ENCODE peak calls at places on chromosomes 5 and 9, in six cellular contexts. One of them, this sample, is unnamed.
A peak's percentile ranks its signal among the peaks of the same experiment; 100 is the strongest.

GRCh38 chr5:1001406-1002270 is 7.0 kb upstream of the NKD2 start:
- DNase-seq in body of pancreas: peak; percentile 8
- DNase-seq in adrenal gland: no peak
- DNase-seq in Peyer's patch: no peak
- DNase-seq in tibial nerve: no peak
- DNase-seq in IMR-90: no peak
- DNase-seq in this sample: peak; percentile 16

GRCh38 chr5:132003170-132003744 is 8.2 kb downstream of the ACSL6 start:
- DNase-seq in body of pancreas: peak; percentile 40
- DNase-seq in adrenal gland: peak; percentile 80
- DNase-seq in Peyer's patch: no peak
- DNase-seq in tibial nerve: no peak
- DNase-seq in IMR-90: peak; percentile 5
- DNase-seq in this sample: no peak

GRCh38 chr9:80410106-80410505 is 838.3 kb downstream of the TLE4 start:
- DNase-seq in body of pancreas: no peak
- DNase-seq in adrenal gland: peak; percentile 31
- DNase-seq in Peyer's patch: no peak
- DNase-seq in tibial nerve: no peak
- DNase-seq in IMR-90: no peak
- DNase-seq in this sample: no peak

GRCh38 chr5:140041099-140041491 is 2.0 kb downstream of the NRG2 start:
- DNase-seq in body of pancreas: no peak
- DNase-seq in adrenal gland: no peak
- DNase-seq in Peyer's patch: no peak
- DNase-seq in tibial nerve: no peak
- DNase-seq in IMR-90: no peak
- DNase-seq in this sample: no peak

GRCh38 chr9:108167136-108167900 is 677.7 kb upstream of the KLF4 start:
- DNase-seq in body of pancreas: no peak
- DNase-seq in adrenal gland: no peak
- DNase-seq in Peyer's patch: no peak
- DNase-seq in tibial nerve: no peak
- DNase-seq in IMR-90: no peak
- DNase-seq in this sample: no peak

GRCh38 chr9:34363619-34364351 is 12.9 kb downstream of the MYORG start:
- DNase-seq in body of pancreas: no peak
- DNase-seq in adrenal gland: no peak
- DNase-seq in Peyer's patch: peak; percentile 34
- DNase-seq in tibial nerve: no peak
- DNase-seq in IMR-90: no peak
- DNase-seq in this sample: no peak

GRCh38 chr5:83265318-83265717 is 188.0 kb downstream of the XRCC4 start:
- DNase-seq in body of pancreas: peak; percentile 38
- DNase-seq in adrenal gland: no peak
- DNase-seq in Peyer's patch: no peak
- DNase-seq in tibial nerve: no peak
- DNase-seq in IMR-90: peak; percentile 43
- DNase-seq in this sample: no peak

GRCh38 chr5:132293992-132294727 is at the start of gene SLC22A4:
- DNase-seq in body of pancreas: peak; percentile 76
- DNase-seq in adrenal gland: peak; percentile 96
- DNase-seq in Peyer's patch: peak; percentile 90
- DNase-seq in tibial nerve: peak; percentile 79
- DNase-seq in IMR-90: peak; percentile 92
- DNase-seq in this sample: peak; percentile 90

GRCh38 chr5:54547711-54548250 is 30.2 kb downstream of the SNX18 start:
- DNase-seq in body of pancreas: no peak
- DNase-seq in adrenal gland: peak; percentile 82
- DNase-seq in Peyer's patch: peak; percentile 84
- DNase-seq in tibial nerve: peak; percentile 84
- DNase-seq in IMR-90: peak; percentile 90
- DNase-seq in this sample: no peak

GRCh38 chr5:142979636-142980035 is 209.5 kb downstream of the ARHGAP26 start:
- DNase-seq in body of pancreas: no peak
- DNase-seq in adrenal gland: no peak
- DNase-seq in Peyer's patch: no peak
- DNase-seq in tibial nerve: no peak
- DNase-seq in IMR-90: no peak
- DNase-seq in this sample: no peak

GRCh38 chr5:58457040-58457439 is 2.8 kb downstream of the PLK2 start:
- DNase-seq in body of pancreas: no peak
- DNase-seq in adrenal gland: no peak
- DNase-seq in Peyer's patch: no peak
- DNase-seq in tibial nerve: no peak
- DNase-seq in IMR-90: no peak
- DNase-seq in this sample: no peak

GRCh38 chr5:156951354-156951753 is 11.7 kb downstream of the TIMD4 start:
- DNase-seq in body of pancreas: no peak
- DNase-seq in adrenal gland: no peak
- DNase-seq in Peyer's patch: no peak
- DNase-seq in tibial nerve: no peak
- DNase-seq in IMR-90: no peak
- DNase-seq in this sample: no peak

GRCh38 chr5:3694819-3695218 is 99.2 kb downstream of the IRX1 start:
- DNase-seq in body of pancreas: no peak
- DNase-seq in adrenal gland: no peak
- DNase-seq in Peyer's patch: no peak
- DNase-seq in tibial nerve: no peak
- DNase-seq in IMR-90: no peak
- DNase-seq in this sample: no peak

GRCh38 chr5:181189363-181189961 is 15.5 kb downstream of the TRIM7 start:
- DNase-seq in body of pancreas: peak; percentile 33
- DNase-seq in adrenal gland: no peak
- DNase-seq in Peyer's patch: peak; percentile 71
- DNase-seq in tibial nerve: no peak
- DNase-seq in IMR-90: peak; percentile 30
- DNase-seq in this sample: no peak

GRCh38 chr9:17578911-17579793 is at the start of gene SH3GL2:
- DNase-seq in body of pancreas: peak; percentile 45
- DNase-seq in adrenal gland: no peak
- DNase-seq in Peyer's patch: peak; percentile 54
- DNase-seq in tibial nerve: no peak
- DNase-seq in IMR-90: peak; percentile 4
- DNase-seq in this sample: no peak

GRCh38 chr5:81097733-81098132 is 135.4 kb upstream of the CKMT2 start:
- DNase-seq in body of pancreas: no peak
- DNase-seq in adrenal gland: no peak
- DNase-seq in Peyer's patch: no peak
- DNase-seq in tibial nerve: no peak
- DNase-seq in IMR-90: peak; percentile 67
- DNase-seq in this sample: no peak

GRCh38 chr5:30853158-30853557 is 340.3 kb upstream of the CDH6 start:
- DNase-seq in body of pancreas: no peak
- DNase-seq in adrenal gland: no peak
- DNase-seq in Peyer's patch: no peak
- DNase-seq in tibial nerve: no peak
- DNase-seq in IMR-90: no peak
- DNase-seq in this sample: no peak

GRCh38 chr5:143533475-143533874 is 130.0 kb upstream of the NR3C1 start:
- DNase-seq in body of pancreas: no peak
- DNase-seq in adrenal gland: no peak
- DNase-seq in Peyer's patch: no peak
- DNase-seq in tibial nerve: no peak
- DNase-seq in IMR-90: no peak
- DNase-seq in this sample: no peak

GRCh38 chr9:133597316-133597957 is 11.8 kb downstream of the FAM163B start:
- DNase-seq in body of pancreas: no peak
- DNase-seq in adrenal gland: no peak
- DNase-seq in Peyer's patch: no peak
- DNase-seq in tibial nerve: no peak
- DNase-seq in IMR-90: no peak
- DNase-seq in this sample: no peak

GRCh38 chr9:107059215-107059614 is 196.2 kb downstream of the ZNF462 start:
- DNase-seq in body of pancreas: no peak
- DNase-seq in adrenal gland: no peak
- DNase-seq in Peyer's patch: no peak
- DNase-seq in tibial nerve: no peak
- DNase-seq in IMR-90: no peak
- DNase-seq in this sample: no peak

GRCh38 chr5:97923496-97923895 is 740.4 kb upstream of the RIOK2 start:
- DNase-seq in body of pancreas: no peak
- DNase-seq in adrenal gland: no peak
- DNase-seq in Peyer's patch: no peak
- DNase-seq in tibial nerve: no peak
- DNase-seq in IMR-90: no peak
- DNase-seq in this sample: no peak

GRCh38 chr9:94869415-94869838 is 142.9 kb downstream of the AOPEP start:
- DNase-seq in body of pancreas: no peak
- DNase-seq in adrenal gland: peak; percentile 46
- DNase-seq in Peyer's patch: no peak
- DNase-seq in tibial nerve: no peak
- DNase-seq in IMR-90: peak; percentile 36
- DNase-seq in this sample: no peak

GRCh38 chr9:12819436-12820185 is 44.8 kb downstream of the LURAP1L start:
- DNase-seq in body of pancreas: peak; percentile 38
- DNase-seq in adrenal gland: peak; percentile 24
- DNase-seq in Peyer's patch: peak; percentile 59
- DNase-seq in tibial nerve: peak; percentile 8
- DNase-seq in IMR-90: no peak
- DNase-seq in this sample: no peak

GRCh38 chr5:116002116-116002906 is 30.0 kb upstream of the ARL14EPL start:
- DNase-seq in body of pancreas: no peak
- DNase-seq in adrenal gland: no peak
- DNase-seq in Peyer's patch: no peak
- DNase-seq in tibial nerve: no peak
- DNase-seq in IMR-90: peak; percentile 61
- DNase-seq in this sample: no peak

GRCh38 chr5:57215629-57216195 is 41.9 kb downstream of the GPBP1 start:
- DNase-seq in body of pancreas: no peak
- DNase-seq in adrenal gland: no peak
- DNase-seq in Peyer's patch: no peak
- DNase-seq in tibial nerve: no peak
- DNase-seq in IMR-90: peak; percentile 44
- DNase-seq in this sample: no peak

GRCh38 chr5:150562832-150563231 is 54.9 kb downstream of the NDST1 start:
- DNase-seq in body of pancreas: peak; percentile 48
- DNase-seq in adrenal gland: peak; percentile 53
- DNase-seq in Peyer's patch: peak; percentile 74
- DNase-seq in tibial nerve: peak; percentile 51
- DNase-seq in IMR-90: peak; percentile 59
- DNase-seq in this sample: no peak

GRCh38 chr9:98182069-98182820 is 10.2 kb downstream of the CORO2A start:
- DNase-seq in body of pancreas: no peak
- DNase-seq in adrenal gland: no peak
- DNase-seq in Peyer's patch: peak; percentile 66
- DNase-seq in tibial nerve: no peak
- DNase-seq in IMR-90: no peak
- DNase-seq in this sample: no peak
- H3K4me1 ChIP-seq in body of pancreas: no peaks in the 10 kb centered on the region
- H3K4me1 ChIP-seq in adrenal gland: no peaks in the 10 kb centered on the region
- H3K4me1 ChIP-seq in Peyer's patch: peaks cover 29% of the 10 kb centered on the region
- H3K4me1 ChIP-seq in tibial nerve: peaks cover 4% of the 10 kb centered on the region
- H3K4me1 ChIP-seq in IMR-90: no peaks in the 10 kb centered on the region
- H3K4me1 ChIP-seq in this sample: no peaks in the 10 kb centered on the region

GRCh38 chr5:170939178-170939577 is 77.4 kb downstream of the RANBP17 start:
- DNase-seq in body of pancreas: no peak
- DNase-seq in adrenal gland: no peak
- DNase-seq in Peyer's patch: no peak
- DNase-seq in tibial nerve: no peak
- DNase-seq in IMR-90: no peak
- DNase-seq in this sample: no peak
- TF ChIP-seq POLR2A in body of pancreas: no peak
- TF ChIP-seq POLR2A in adrenal gland: no peak
- TF ChIP-seq POLR2A in Peyer's patch: no peak
- TF ChIP-seq POLR2A in tibial nerve: no peak
- TF ChIP-seq POLR2A in IMR-90: no peak
- TF ChIP-seq POLR2A in this sample: no peak

DNA sequence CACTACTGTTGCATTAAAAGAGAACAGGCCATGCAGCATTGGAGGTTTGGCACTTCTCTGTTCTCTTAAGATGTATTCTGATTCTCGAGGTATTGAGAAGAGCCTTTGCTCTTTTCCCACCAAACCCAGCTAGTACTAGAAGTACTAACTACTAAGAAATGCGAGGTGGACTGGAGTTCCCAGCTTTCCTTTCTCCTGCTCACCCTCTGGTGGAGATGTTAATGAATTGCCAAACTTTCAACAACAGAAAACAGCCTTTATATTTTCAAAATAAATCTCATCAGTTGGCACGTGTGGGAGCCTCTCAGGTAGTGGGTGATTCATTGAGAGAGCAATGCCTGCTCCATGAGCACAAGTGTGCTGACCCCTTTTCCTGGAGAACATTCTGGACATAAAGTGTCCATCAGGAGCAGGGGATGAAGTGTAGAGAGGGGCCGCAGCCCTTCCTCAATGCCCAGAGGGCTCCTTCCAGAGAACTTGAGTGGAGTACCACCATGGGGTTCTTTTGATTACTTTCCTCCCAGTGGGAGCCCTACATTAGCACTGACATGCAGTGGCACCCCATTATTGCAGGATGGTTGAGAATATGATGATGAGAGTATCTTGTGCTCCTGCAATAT is 45.7 kb downstream of the TMEM174 start:
- DNase-seq in body of pancreas: no peak
- DNase-seq in adrenal gland: no peak
- DNase-seq in Peyer's patch: no peak
- DNase-seq in tibial nerve: no peak
- DNase-seq in IMR-90: peak; percentile 72
- DNase-seq in this sample: no peak
- H3K27ac ChIP-seq in body of pancreas: no peak overlapping the region
- H3K27ac ChIP-seq in adrenal gland: no peak overlapping the region
- H3K27ac ChIP-seq in Peyer's patch: no peak overlapping the region
- H3K27ac ChIP-seq in tibial nerve: no peak overlapping the region
- H3K27ac ChIP-seq in IMR-90: no peak overlapping the region
- H3K27ac ChIP-seq in this sample: no peak overlapping the region

GRCh38 chr5:179788193-179788854 is 5.5 kb upstream of the LTC4S start:
- DNase-seq in body of pancreas: no peak
- DNase-seq in adrenal gland: no peak
- DNase-seq in Peyer's patch: no peak
- DNase-seq in tibial nerve: no peak
- DNase-seq in IMR-90: no peak
- DNase-seq in this sample: no peak
- H3K4me1 ChIP-seq in body of pancreas: peaks cover 16% of the 10 kb centered on the region
- H3K4me1 ChIP-seq in adrenal gland: peaks cover 9% of the 10 kb centered on the region
- H3K4me1 ChIP-seq in Peyer's patch: peaks cover 10% of the 10 kb centered on the region
- H3K4me1 ChIP-seq in tibial nerve: peaks cover 12% of the 10 kb centered on the region
- H3K4me1 ChIP-seq in IMR-90: no peaks in the 10 kb centered on the region
- H3K4me1 ChIP-seq in this sample: no peaks in the 10 kb centered on the region

This sample was measured in breast epithelium.